ENCODE peak calls at places on chromosomes 13 and 19, in ten cellular contexts. B is activated T-helper 1 cell treated with Interleukin-2 at 50 U/mL for 16 hours, I is posterior cingulate gyrus, A is T follicular helper cell, W is myocyte, S is T-helper 2 cell, R is substantia nigra, M is glutamatergic neuron, V is Right ventricle myocardium superior, K is NCI-H774. Y is an unnamed sample.

GRCh38 chr19:18785179-18786124 is 5.7 kb downstream of the COMP start:
- DNase-seq in S (peak; percentile 66), R (no peak), K (peak; percentile 60), W (no peak), V (peak; percentile 86), B (peak; percentile 30), A (peak; percentile 57), M (peak; percentile 81), I (no peak), Y (peak; percentile 45)

GRCh38 chr13:21674271-21675009 is 3.6 kb downstream of the FGF9 start:
- DNase-seq in K (peak; percentile 6), A (no peak), I (no peak), V (peak; percentile 54), R (no peak), B (no peak), W (no peak), S (peak; percentile 33), M (peak; percentile 64), Y (peak; percentile 16)

GRCh38 chr19:45492627-45493470 is 4.0 kb downstream of the RTN2 start:
- DNase-seq in V (peak; percentile 73), W (peak; percentile 89), B (no peak), M (no peak), A (no peak), K (no peak), I (peak; percentile 31), S (peak; percentile 40), R (no peak), Y (no peak)

GRCh38 chr19:9847087-9847671 is 12.1 kb downstream of the PIN1 start:
- DNase-seq in R (no peak), B (no peak), V (peak; percentile 64), W (peak; percentile 83), K (no peak), M (peak; percentile 78), S (peak; percentile 66), A (no peak), I (peak; percentile 50), Y (no peak)

GRCh38 chr13:39600766-39601165 is 2.2 kb downstream of the LHFPL6 start:
- DNase-seq in R (peak; percentile 15), A (no peak), V (peak; percentile 64), I (peak; percentile 33), S (no peak), B (no peak), M (no peak), K (no peak), W (no peak), Y (no peak)

GRCh38 chr13:51357928-51358595 is 18.6 kb downstream of the SERPINE3 start:
- DNase-seq in M (no peak), K (no peak), B (no peak), R (no peak), I (no peak), W (no peak), A (no peak), V (no peak), S (no peak), Y (no peak)

GRCh38 chr19:6530385-6531162 is at the start of gene TNFSF9:
- DNase-seq in K (peak; percentile 23), I (peak; percentile 88), B (peak; percentile 68), W (peak; percentile 89), V (peak; percentile 94), R (peak; percentile 80), M (peak; percentile 91), S (peak; percentile 83), A (peak; percentile 70), Y (peak; percentile 70)

GRCh38 chr13:105193026-105193425 is 1342.4 kb downstream of the EFNB2 start:
- DNase-seq in V (no peak), S (no peak), I (no peak), R (no peak), B (no peak), K (no peak), A (no peak), M (no peak), W (peak; percentile 1), Y (no peak)

GRCh38 chr13:25678398-25678797 is 306.6 kb downstream of the ATP8A2 start:
- DNase-seq in V (no peak), W (peak; percentile 31), A (no peak), R (no peak), S (peak; percentile 2), B (no peak), I (no peak), K (no peak), M (no peak), Y (no peak)

GRCh38 chr19:6476155-6476895 is 5.3 kb downstream of the DENND1C start:
- DNase-seq in W (no peak), R (peak; percentile 40), B (peak; percentile 31), K (peak; percentile 77), M (peak; percentile 86), I (no peak), V (peak; percentile 66), S (peak; percentile 55), A (peak; percentile 66), Y (peak; percentile 56)

GRCh38 chr13:111245781-111246384 is 74.6 kb upstream of the TEX29 start:
- DNase-seq in I (no peak), A (no peak), S (peak; percentile 35), R (no peak), K (no peak), V (no peak), B (no peak), W (peak; percentile 50), M (no peak), Y (no peak)

GRCh38 chr13:62320731-62321130 is 905.1 kb upstream of the PCDH20 start:
- DNase-seq in B (no peak), M (no peak), W (no peak), A (no peak), I (no peak), S (no peak), R (no peak), K (no peak), V (no peak), Y (no peak)

GRCh38 chr19:1864480-1865171 is 1.2 kb upstream of the KLF16 start:
- DNase-seq in V (peak; percentile 89), A (no peak), S (peak; percentile 64), B (no peak), K (peak; percentile 53), M (peak; percentile 90), I (no peak), R (peak; percentile 41), W (peak; percentile 82), Y (no peak)

GRCh38 chr13:97322740-97323342 is 100.7 kb downstream of the MBNL2 start:
- DNase-seq in B (no peak), R (no peak), K (no peak), I (no peak), V (no peak), A (no peak), S (no peak), W (no peak), M (no peak), Y (no peak)

GRCh38 chr19:46863818-46864629 is 3.2 kb downstream of the ARHGAP35 start:
- DNase-seq in A (no peak), B (no peak), M (no peak), V (no peak), R (no peak), I (no peak), W (peak; percentile 82), S (no peak), K (no peak), Y (no peak)

GRCh38 chr13:26022538-26023292 is 29.1 kb downstream of the SHISA2 start:
- DNase-seq in R (no peak), B (no peak), I (no peak), S (no peak), V (peak; percentile 89), A (no peak), M (peak; percentile 81), W (peak; percentile 97), K (no peak), Y (no peak)

Y was measured in naive thymus-derived CD4-positive, alpha-beta T cell.